ENCODE peak calls at places on chromosome 17, in seven cellular contexts. One of them, this sample, is unnamed.

GRCh38 chr17:416293-417206 is 63.9 kb upstream of the RPH3AL start:
- DNase-seq in cardiac muscle cell: no peak
- DNase-seq in ovary: no peak
- DNase-seq in IMR-90: no peak
- DNase-seq in thoracic aorta: no peak
- DNase-seq in CD4-positive, alpha-beta memory T cell: peak
- DNase-seq in Panc1: no peak
- DNase-seq in this sample: no peak

GRCh38 chr17:82228842-82229685 is at the start of gene SLC16A3:
- DNase-seq in ovary: no peak
- DNase-seq in IMR-90: peak
- DNase-seq in thoracic aorta: no peak
- DNase-seq in cardiac muscle cell: peak
- DNase-seq in CD4-positive, alpha-beta memory T cell: peak
- DNase-seq in Panc1: no peak
- DNase-seq in this sample: no peak

GRCh38 chr17:80953471-80954315 is 37.9 kb upstream of the CHMP6 start:
- DNase-seq in thoracic aorta: no peak
- DNase-seq in ovary: no peak
- DNase-seq in CD4-positive, alpha-beta memory T cell: no peak
- DNase-seq in cardiac muscle cell: no peak
- DNase-seq in IMR-90: no peak
- DNase-seq in Panc1: no peak
- DNase-seq in this sample: no peak

GRCh38 chr17:14794961-14795360 is 470.2 kb downstream of the PMP22 start:
- DNase-seq in ovary: no peak
- DNase-seq in Panc1: no peak
- DNase-seq in cardiac muscle cell: no peak
- DNase-seq in thoracic aorta: no peak
- DNase-seq in CD4-positive, alpha-beta memory T cell: no peak
- DNase-seq in IMR-90: no peak
- DNase-seq in this sample: no peak

GRCh38 chr17:29590979-29591736 is 1.7 kb upstream of the GIT1 start:
- DNase-seq in CD4-positive, alpha-beta memory T cell: no peak
- DNase-seq in IMR-90: peak
- DNase-seq in thoracic aorta: no peak
- DNase-seq in ovary: peak
- DNase-seq in Panc1: no peak
- DNase-seq in cardiac muscle cell: peak
- DNase-seq in this sample: peak

GRCh38 chr17:68733241-68734176 is 132.3 kb upstream of the FAM20A start:
- DNase-seq in IMR-90: peak
- DNase-seq in cardiac muscle cell: peak
- DNase-seq in thoracic aorta: no peak
- DNase-seq in Panc1: no peak
- DNase-seq in CD4-positive, alpha-beta memory T cell: no peak
- DNase-seq in ovary: peak
- DNase-seq in this sample: no peak

GRCh38 chr17:44935116-44935515 is 12.5 kb downstream of the KIF18B start:
- DNase-seq in CD4-positive, alpha-beta memory T cell: no peak
- DNase-seq in ovary: no peak
- DNase-seq in Panc1: no peak
- DNase-seq in cardiac muscle cell: no peak
- DNase-seq in thoracic aorta: no peak
- DNase-seq in IMR-90: no peak
- DNase-seq in this sample: no peak

GRCh38 chr17:51869387-51869786 is 289.1 kb downstream of the CA10 start:
- DNase-seq in cardiac muscle cell: peak
- DNase-seq in CD4-positive, alpha-beta memory T cell: peak
- DNase-seq in thoracic aorta: no peak
- DNase-seq in ovary: no peak
- DNase-seq in IMR-90: no peak
- DNase-seq in Panc1: no peak
- DNase-seq in this sample: no peak

GRCh38 chr17:559699-560378 is 154.8 kb downstream of the VPS53 start:
- DNase-seq in thoracic aorta: peak
- DNase-seq in ovary: no peak
- DNase-seq in cardiac muscle cell: no peak
- DNase-seq in IMR-90: peak
- DNase-seq in CD4-positive, alpha-beta memory T cell: no peak
- DNase-seq in Panc1: peak
- DNase-seq in this sample: peak

GRCh38 chr17:69637399-69638165 is 223.1 kb downstream of the MAP2K6 start:
- DNase-seq in Panc1: no peak
- DNase-seq in IMR-90: peak
- DNase-seq in cardiac muscle cell: no peak
- DNase-seq in ovary: no peak
- DNase-seq in thoracic aorta: no peak
- DNase-seq in CD4-positive, alpha-beta memory T cell: no peak
- DNase-seq in this sample: no peak

GRCh38 chr17:67779098-67779672 is 46.1 kb upstream of the BPTF start:
- DNase-seq in cardiac muscle cell: peak
- DNase-seq in ovary: no peak
- DNase-seq in thoracic aorta: no peak
- DNase-seq in IMR-90: peak
- DNase-seq in CD4-positive, alpha-beta memory T cell: peak
- DNase-seq in Panc1: no peak
- DNase-seq in this sample: no peak

GRCh38 chr17:48663134-48663924 is 37.2 kb upstream of the HOXB9 start:
- DNase-seq in ovary: no peak
- DNase-seq in Panc1: no peak
- DNase-seq in cardiac muscle cell: no peak
- DNase-seq in IMR-90: no peak
- DNase-seq in thoracic aorta: no peak
- DNase-seq in CD4-positive, alpha-beta memory T cell: no peak
- DNase-seq in this sample: no peak

GRCh38 chr17:15659663-15660062 is 24.4 kb downstream of the TRIM16 start:
- DNase-seq in cardiac muscle cell: peak
- DNase-seq in ovary: no peak
- DNase-seq in thoracic aorta: no peak
- DNase-seq in IMR-90: no peak
- DNase-seq in CD4-positive, alpha-beta memory T cell: no peak
- DNase-seq in Panc1: no peak
- DNase-seq in this sample: no peak

GRCh38 chr17:82836823-82837357 is 2.9 kb downstream of the ZNF750 start:
- DNase-seq in Panc1: no peak
- DNase-seq in cardiac muscle cell: no peak
- DNase-seq in ovary: no peak
- DNase-seq in IMR-90: no peak
- DNase-seq in thoracic aorta: no peak
- DNase-seq in CD4-positive, alpha-beta memory T cell: no peak
- DNase-seq in this sample: no peak

GRCh38 chr17:66829386-66829864 is 5.5 kb upstream of the CACNG5 start:
- DNase-seq in thoracic aorta: no peak
- DNase-seq in IMR-90: peak
- DNase-seq in CD4-positive, alpha-beta memory T cell: peak
- DNase-seq in Panc1: no peak
- DNase-seq in ovary: peak
- DNase-seq in cardiac muscle cell: peak
- DNase-seq in this sample: no peak

GRCh38 chr17:34311291-34311690 is 7.9 kb upstream of the CCL8 start:
- DNase-seq in ovary: no peak
- DNase-seq in cardiac muscle cell: no peak
- DNase-seq in Panc1: no peak
- DNase-seq in IMR-90: no peak
- DNase-seq in thoracic aorta: no peak
- DNase-seq in CD4-positive, alpha-beta memory T cell: no peak
- DNase-seq in this sample: no peak

GRCh38 chr17:68101992-68102758 is 66.6 kb downstream of the KPNA2 start:
- DNase-seq in ovary: peak
- DNase-seq in IMR-90: no peak
- DNase-seq in cardiac muscle cell: peak
- DNase-seq in Panc1: no peak
- DNase-seq in CD4-positive, alpha-beta memory T cell: peak
- DNase-seq in thoracic aorta: no peak
- DNase-seq in this sample: peak

GRCh38 chr17:3750296-3750695 is 26.6 kb downstream of the HASPIN start:
- DNase-seq in cardiac muscle cell: no peak
- DNase-seq in CD4-positive, alpha-beta memory T cell: no peak
- DNase-seq in Panc1: no peak
- DNase-seq in IMR-90: no peak
- DNase-seq in ovary: no peak
- DNase-seq in thoracic aorta: no peak
- DNase-seq in this sample: no peak

GRCh38 chr17:3744032-3744431 is 20.3 kb downstream of the HASPIN start:
- DNase-seq in CD4-positive, alpha-beta memory T cell: no peak
- DNase-seq in thoracic aorta: no peak
- DNase-seq in IMR-90: peak
- DNase-seq in Panc1: no peak
- DNase-seq in ovary: no peak
- DNase-seq in cardiac muscle cell: no peak
- DNase-seq in this sample: no peak

GRCh38 chr17:3750926-3751325 is 27.2 kb downstream of the HASPIN start:
- DNase-seq in cardiac muscle cell: no peak
- DNase-seq in ovary: no peak
- DNase-seq in IMR-90: no peak
- DNase-seq in thoracic aorta: no peak
- DNase-seq in Panc1: no peak
- DNase-seq in CD4-positive, alpha-beta memory T cell: peak
- DNase-seq in this sample: peak

GRCh38 chr17:3748576-3748975 is 24.9 kb downstream of the HASPIN start:
- DNase-seq in IMR-90: no peak
- DNase-seq in CD4-positive, alpha-beta memory T cell: no peak
- DNase-seq in cardiac muscle cell: no peak
- DNase-seq in ovary: no peak
- DNase-seq in Panc1: no peak
- DNase-seq in thoracic aorta: no peak
- DNase-seq in this sample: no peak

DNA sequence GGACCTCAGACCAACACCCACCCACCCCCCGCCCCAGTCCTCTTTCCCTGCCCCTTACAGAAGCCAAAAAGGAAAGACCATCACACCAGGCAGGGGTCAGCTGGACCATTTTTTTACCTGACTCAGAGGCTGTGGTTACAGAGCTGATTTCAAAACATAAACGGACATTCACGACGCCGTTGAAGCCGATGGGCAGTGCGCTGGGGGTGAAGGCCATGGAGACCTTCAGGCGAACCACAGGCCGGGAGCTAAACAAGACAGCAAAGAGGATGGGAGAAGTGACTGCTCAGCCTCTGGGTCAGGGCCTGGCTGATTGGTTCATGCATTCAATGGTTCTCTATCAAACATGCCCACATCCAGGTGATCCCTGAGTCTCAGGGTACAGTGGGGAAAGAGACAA is 24.1 kb downstream of the HASPIN start:
- DNase-seq in thoracic aorta: no peak
- DNase-seq in IMR-90: no peak
- DNase-seq in CD4-positive, alpha-beta memory T cell: no peak
- DNase-seq in Panc1: no peak
- DNase-seq in cardiac muscle cell: no peak
- DNase-seq in ovary: no peak
- DNase-seq in this sample: no peak
- H3K27ac ChIP-seq in thoracic aorta: no peak
- H3K27ac ChIP-seq in IMR-90: no peak
- H3K27ac ChIP-seq in CD4-positive, alpha-beta memory T cell: no peak
- H3K27ac ChIP-seq in Panc1: no peak
- H3K27ac ChIP-seq in cardiac muscle cell: no peak
- H3K27ac ChIP-seq in ovary: no peak
- H3K27ac ChIP-seq in this sample: no peak

GRCh38 chr17:77165577-77165976 is 24.8 kb downstream of the SEC14L1 start:
- DNase-seq in IMR-90: no peak
- DNase-seq in cardiac muscle cell: no peak
- DNase-seq in Panc1: no peak
- DNase-seq in CD4-positive, alpha-beta memory T cell: no peak
- DNase-seq in ovary: no peak
- DNase-seq in thoracic aorta: no peak
- DNase-seq in this sample: no peak
- H3K27ac ChIP-seq in IMR-90: no peak
- H3K27ac ChIP-seq in cardiac muscle cell: peak
- H3K27ac ChIP-seq in Panc1: no peak
- H3K27ac ChIP-seq in CD4-positive, alpha-beta memory T cell: no peak
- H3K27ac ChIP-seq in ovary: no peak
- H3K27ac ChIP-seq in thoracic aorta: no peak
- H3K27ac ChIP-seq in this sample: peak

DNA sequence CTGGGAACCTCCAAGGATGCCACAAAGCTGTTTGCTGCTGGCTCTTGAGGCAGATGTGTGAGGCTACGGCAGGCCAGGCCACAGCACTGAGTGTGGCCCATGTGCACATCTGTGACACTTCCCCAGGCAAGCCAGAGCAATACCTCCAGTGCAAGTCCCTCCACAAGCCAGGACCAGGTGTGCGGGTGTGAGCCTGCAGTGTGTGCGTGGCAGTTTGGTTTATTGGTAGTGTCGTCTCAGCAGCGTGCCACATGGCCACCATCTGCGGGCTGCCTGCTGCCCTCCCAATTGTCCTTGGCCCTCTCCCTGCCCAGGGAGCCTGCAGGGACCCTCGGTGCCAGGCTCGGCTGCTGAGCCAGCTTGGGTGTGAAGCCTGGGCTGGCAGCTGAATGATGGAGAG is 9.9 kb upstream of the SREBF1 start:
- DNase-seq in Panc1: no peak
- DNase-seq in IMR-90: no peak
- DNase-seq in thoracic aorta: no peak
- DNase-seq in cardiac muscle cell: no peak
- DNase-seq in CD4-positive, alpha-beta memory T cell: no peak
- DNase-seq in ovary: no peak
- DNase-seq in this sample: no peak
- H3K27ac ChIP-seq in Panc1: no peak
- H3K27ac ChIP-seq in IMR-90: no peak
- H3K27ac ChIP-seq in thoracic aorta: no peak
- H3K27ac ChIP-seq in cardiac muscle cell: no peak
- H3K27ac ChIP-seq in CD4-positive, alpha-beta memory T cell: no peak
- H3K27ac ChIP-seq in ovary: no peak
- H3K27ac ChIP-seq in this sample: no peak

GRCh38 chr17:40101367-40102210 is 1.2 kb upstream of the NR1D1 start:
- DNase-seq in Panc1: no peak
- DNase-seq in CD4-positive, alpha-beta memory T cell: no peak
- DNase-seq in IMR-90: no peak
- DNase-seq in cardiac muscle cell: no peak
- DNase-seq in thoracic aorta: no peak
- DNase-seq in ovary: no peak
- DNase-seq in this sample: no peak
- H3K27ac ChIP-seq in Panc1: peak
- H3K27ac ChIP-seq in CD4-positive, alpha-beta memory T cell: peak
- H3K27ac ChIP-seq in IMR-90: peak
- H3K27ac ChIP-seq in cardiac muscle cell: peak
- H3K27ac ChIP-seq in thoracic aorta: peak
- H3K27ac ChIP-seq in ovary: peak
- H3K27ac ChIP-seq in this sample: peak

GRCh38 chr17:2034157-2034556 is 4.2 kb downstream of the DPH1 start:
- DNase-seq in thoracic aorta: no peak
- DNase-seq in cardiac muscle cell: no peak
- DNase-seq in IMR-90: no peak
- DNase-seq in CD4-positive, alpha-beta memory T cell: no peak
- DNase-seq in Panc1: no peak
- DNase-seq in ovary: no peak
- DNase-seq in this sample: no peak
- H3K27ac ChIP-seq in thoracic aorta: no peak
- H3K27ac ChIP-seq in cardiac muscle cell: no peak
- H3K27ac ChIP-seq in IMR-90: peak
- H3K27ac ChIP-seq in CD4-positive, alpha-beta memory T cell: no peak
- H3K27ac ChIP-seq in Panc1: no peak
- H3K27ac ChIP-seq in ovary: no peak
- H3K27ac ChIP-seq in this sample: no peak

GRCh38 chr17:2580641-2581040 is 12.8 kb upstream of the PAFAH1B1 start:
- DNase-seq in thoracic aorta: no peak
- DNase-seq in IMR-90: no peak
- DNase-seq in CD4-positive, alpha-beta memory T cell: no peak
- DNase-seq in Panc1: no peak
- DNase-seq in cardiac muscle cell: no peak
- DNase-seq in ovary: no peak
- DNase-seq in this sample: peak
- H3K27ac ChIP-seq in thoracic aorta: no peak
- H3K27ac ChIP-seq in IMR-90: no peak
- H3K27ac ChIP-seq in CD4-positive, alpha-beta memory T cell: no peak
- H3K27ac ChIP-seq in Panc1: no peak
- H3K27ac ChIP-seq in cardiac muscle cell: no peak
- H3K27ac ChIP-seq in ovary: no peak
- H3K27ac ChIP-seq in this sample: peak